ENCODE peak calls at places on chromosomes 16 and 17, in four cellular contexts. R is uterus, S is stomach, A is breast epithelium. D is an unnamed sample.

GRCh38 chr17:63433746-63434591 is 12.1 kb downstream of the CYB561 start:
- DNase-seq in R (peak), S (peak), A (peak), D (peak)

GRCh38 chr16:4411684-4412083 is 4.7 kb downstream of the CORO7 start:
- DNase-seq in R (no peak), S (no peak), A (no peak), D (peak)

GRCh38 chr17:17386143-17386800 is 83.1 kb downstream of the NT5M start:
- DNase-seq in R (no peak), S (no peak), A (peak), D (peak)

GRCh38 chr16:48681520-48681919 is 71.5 kb upstream of the N4BP1 start:
- DNase-seq in R (no peak), S (no peak), A (no peak), D (no peak)

GRCh38 chr16:75372236-75372856 is 61.0 kb downstream of the CFDP1 start:
- DNase-seq in R (no peak), S (no peak), A (no peak), D (no peak)

GRCh38 chr16:901715-902601 is 68.8 kb downstream of the LMF1 start:
- DNase-seq in R (no peak), S (no peak), A (no peak), D (peak)

GRCh38 chr16:10964891-10965326 is 20.5 kb downstream of the CLEC16A start:
- DNase-seq in R (no peak), S (no peak), A (no peak), D (no peak)

GRCh38 chr16:27640277-27640600 is 90.3 kb downstream of the KATNIP start:
- DNase-seq in R (no peak), S (no peak), A (peak), D (no peak)

GRCh38 chr17:42165751-42166150 is 11.0 kb upstream of the RAB5C start:
- DNase-seq in R (no peak), S (no peak), A (no peak), D (no peak)

GRCh38 chr16:79194291-79194690 is 406.2 kb downstream of the MAF start:
- DNase-seq in R (no peak), S (no peak), A (no peak), D (no peak)

GRCh38 chr17:30345527-30346075 is 11.7 kb upstream of the TMIGD1 start:
- DNase-seq in R (no peak), S (no peak), A (no peak), D (no peak)

GRCh38 chr17:28684963-28685362 is 23.0 kb downstream of the SUPT6H start:
- DNase-seq in R (peak), S (no peak), A (no peak), D (no peak)

GRCh38 chr16:83389751-83390150 is 418.0 kb upstream of the HSBP1 start:
- DNase-seq in R (no peak), S (no peak), A (no peak), D (no peak)

GRCh38 chr16:1533443-1533951 is at the start of gene TMEM204:
- DNase-seq in R (peak), S (peak), A (peak), D (peak)

GRCh38 chr17:67270411-67270810 is 25.4 kb upstream of the HELZ start:
- DNase-seq in R (no peak), S (no peak), A (no peak), D (no peak)

GRCh38 chr16:68396481-68396880 is 51.8 kb downstream of the SMPD3 start:
- DNase-seq in R (no peak), S (peak), A (peak), D (no peak)

GRCh38 chr17:38604479-38605229 is 1.1 kb downstream of the SRCIN1 start:
- DNase-seq in R (no peak), S (no peak), A (no peak), D (no peak)

GRCh38 chr17:76492989-76493501 is 8.2 kb downstream of the RHBDF2 start:
- DNase-seq in R (peak), S (peak), A (no peak), D (peak)

DNA sequence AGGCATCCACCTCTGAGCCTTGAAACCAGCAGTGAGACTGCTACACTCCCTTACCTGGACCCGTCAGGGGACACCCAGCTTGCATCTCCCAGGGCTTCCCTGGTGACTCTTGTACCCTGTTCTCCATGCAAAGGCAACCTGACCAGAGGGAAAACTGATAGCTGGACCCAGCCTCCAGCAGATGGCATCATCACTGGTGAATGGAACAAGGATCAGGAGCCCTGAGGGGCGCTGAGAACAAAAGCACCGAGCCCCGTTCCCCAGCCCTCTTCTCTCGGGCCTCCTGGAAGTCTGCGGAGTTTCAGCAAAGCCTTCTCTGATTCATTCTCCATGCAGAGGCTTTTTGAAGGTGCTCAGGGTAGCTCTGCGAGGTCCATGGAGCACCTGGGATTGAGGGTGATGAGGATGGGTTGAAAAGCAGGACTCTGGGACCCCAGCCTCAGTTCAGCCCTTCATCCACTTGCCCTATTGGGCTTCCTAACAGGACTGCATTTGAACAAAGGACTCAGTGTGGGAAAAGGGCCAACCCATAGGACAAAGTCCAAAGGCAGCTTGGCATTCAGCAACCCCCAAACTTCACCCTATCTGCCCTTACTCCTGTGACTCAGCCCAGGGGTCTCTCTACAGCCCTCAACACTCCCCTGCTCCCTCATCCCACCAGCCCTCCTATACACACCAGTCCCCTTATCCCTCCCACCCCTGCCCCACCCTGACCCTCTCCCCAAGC is 45.0 kb upstream of the LHX1 start:
- DNase-seq in R (no peak), S (peak), A (no peak), D (no peak)
- TF ChIP-seq CTCF in R (no peak), S (no peak), A (no peak), D (no peak)

GRCh38 chr17:50149425-50150353 is 788 bp downstream of the PPP1R9B start:
- DNase-seq in R (no peak), S (peak), A (no peak), D (peak)
- TF ChIP-seq POLR2A in R (no peak), S (no peak), A (no peak), D (no peak)

DNA sequence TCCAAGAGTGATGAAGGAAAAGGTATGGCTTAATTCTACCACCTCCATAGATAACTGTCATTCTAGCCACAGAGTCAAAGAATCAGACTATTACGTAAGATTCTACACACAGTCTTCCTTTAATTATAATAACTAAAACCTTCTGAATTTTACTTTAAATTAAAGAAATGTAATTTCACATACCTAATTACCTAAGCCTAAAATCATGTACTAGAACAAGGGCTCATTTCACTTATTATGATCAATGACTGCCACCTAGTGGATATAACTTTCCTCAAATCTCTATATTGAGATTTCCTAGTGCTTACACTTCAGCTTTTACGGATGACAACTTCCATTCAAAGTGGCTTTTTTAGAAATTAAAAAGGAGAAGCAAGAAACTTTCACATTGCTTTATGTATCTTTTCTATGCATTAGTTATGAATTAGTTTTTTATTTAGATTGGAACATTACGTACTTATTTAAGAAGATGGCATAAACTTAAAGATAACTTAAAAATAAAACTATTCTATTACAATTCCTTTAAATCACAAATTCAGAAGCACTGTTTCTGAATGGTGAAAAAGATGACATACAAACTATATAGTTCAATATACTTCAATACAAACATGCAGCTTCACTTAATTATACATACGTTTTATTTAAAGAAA is 18.2 kb upstream of the ABCA10 start:
- DNase-seq in R (no peak), S (no peak), A (no peak), D (no peak)
- TF ChIP-seq CTCF in R (peak), S (no peak), A (peak), D (peak)

DNA sequence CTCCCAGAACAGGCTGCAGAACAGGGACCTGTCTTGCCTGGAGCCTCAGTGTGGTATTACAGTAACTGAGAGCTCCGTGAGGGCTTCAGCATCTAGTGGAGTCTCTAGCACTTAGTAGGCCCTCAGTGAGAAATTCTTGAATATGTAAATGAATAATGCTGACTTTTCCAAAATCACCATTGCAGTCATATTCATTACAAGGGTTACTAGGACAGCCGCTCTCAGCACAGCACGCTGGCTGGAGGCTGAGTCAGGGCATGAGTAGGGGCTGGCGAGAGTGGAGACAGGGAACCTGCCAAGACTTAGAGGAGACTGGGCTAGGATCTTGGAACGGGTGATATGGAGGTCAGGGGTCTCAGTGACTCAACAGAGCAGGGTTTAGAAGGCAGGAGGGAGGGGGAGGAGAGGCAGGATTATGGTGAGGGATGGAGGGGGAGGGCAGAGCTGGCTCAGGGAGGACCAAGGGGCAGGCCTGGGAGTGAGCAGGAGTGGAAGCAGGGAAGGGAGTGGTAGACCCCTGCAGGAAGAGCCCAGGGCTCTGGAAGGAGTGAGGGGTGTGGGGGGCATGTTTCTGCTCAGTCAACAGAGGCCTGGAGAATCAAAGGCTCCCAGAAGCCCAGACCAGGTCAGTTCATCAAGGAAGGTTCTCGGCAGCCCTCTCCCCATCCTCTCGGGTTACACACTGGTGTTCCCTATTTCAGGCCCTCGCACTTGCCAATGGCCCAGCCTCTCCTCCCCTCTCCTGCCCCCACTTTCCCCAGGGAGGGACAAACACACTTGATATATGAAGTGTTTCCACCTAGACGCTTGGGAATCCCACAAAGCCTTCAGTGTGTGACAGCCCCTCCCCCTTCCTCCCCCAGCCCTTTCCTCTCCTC is 42.3 kb downstream of the FZD2 start:
- DNase-seq in R (peak), S (peak), A (peak), D (peak)
- TF ChIP-seq POLR2A in R (no peak), S (no peak), A (no peak), D (no peak)

GRCh38 chr17:73646409-73647305 is 2.4 kb upstream of the SDK2 start:
- DNase-seq in R (no peak), S (peak), A (no peak), D (no peak)
- TF ChIP-seq CTCF in R (no peak), S (no peak), A (no peak), D (no peak)

DNA sequence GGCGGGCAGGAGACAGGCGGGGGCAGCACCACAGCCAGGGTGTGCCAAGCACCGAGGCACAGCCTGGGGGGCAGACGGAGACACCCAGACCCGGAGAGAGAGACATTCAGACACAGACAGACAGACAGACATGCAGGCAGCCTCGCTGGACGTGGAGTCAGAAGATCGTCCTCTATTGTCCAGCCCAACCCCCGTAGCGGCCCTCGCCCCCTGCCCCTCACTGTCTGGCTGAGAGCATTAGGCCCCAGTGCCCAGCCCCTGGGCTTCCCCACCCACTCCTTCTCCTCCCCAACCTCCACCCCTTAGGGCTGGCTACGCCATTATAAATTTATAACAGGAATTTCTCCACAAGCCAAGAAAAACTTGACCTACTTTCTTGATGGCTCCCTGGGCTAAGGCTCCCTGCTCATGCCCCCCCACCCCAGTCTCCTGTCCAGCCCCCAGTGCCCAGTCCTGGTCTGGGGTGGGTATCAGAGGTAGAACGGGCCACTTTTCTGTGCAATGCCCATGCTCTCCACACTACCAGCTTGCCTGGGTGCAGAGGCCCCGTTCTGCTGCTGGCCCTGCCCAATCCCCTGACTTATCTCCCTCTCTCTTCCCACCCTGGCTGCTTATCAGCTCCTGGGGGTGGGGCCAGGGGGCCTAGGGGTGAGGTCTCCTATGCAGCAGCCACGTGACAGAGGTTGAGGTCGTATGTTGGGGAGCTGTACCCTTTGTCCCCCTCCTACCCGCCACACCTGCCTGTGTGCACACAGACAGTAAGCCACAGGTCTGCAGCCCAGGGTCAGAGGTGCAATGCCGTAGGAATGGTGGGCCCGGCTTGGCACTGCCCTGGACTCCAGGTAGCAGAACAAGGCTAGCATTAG is 9.9 kb downstream of the THRA start:
- DNase-seq in R (peak), S (peak), A (no peak), D (no peak)
- TF ChIP-seq POLR2A in R (no peak), S (no peak), A (no peak), D (no peak)

GRCh38 chr16:65634291-65634690 is 512.4 kb upstream of the CDH11 start:
- DNase-seq in R (no peak), S (no peak), A (no peak), D (no peak)
- TF ChIP-seq CTCF in R (no peak), S (no peak), A (no peak), D (no peak)

GRCh38 chr16:66882702-66883101 is 2.4 kb downstream of the PDP2 start:
- DNase-seq in R (no peak), S (no peak), A (no peak), D (no peak)

GRCh38 chr16:66881014-66881417 is 701 bp downstream of the PDP2 start:
- DNase-seq in R (no peak), S (no peak), A (peak), D (no peak)

GRCh38 chr16:66881964-66882508 is 1.7 kb downstream of the PDP2 start:
- DNase-seq in R (peak), S (no peak), A (no peak), D (no peak)

GRCh38 chr16:66881560-66881959 is 1.2 kb downstream of the PDP2 start:
- DNase-seq in R (peak), S (no peak), A (no peak), D (no peak)

GRCh38 chr16:66880288-66881013 is at the start of gene PDP2:
- DNase-seq in R (peak), S (peak), A (peak), D (peak)
- TF ChIP-seq POLR2A in R (peak), S (no peak), A (peak), D (peak)

DNA sequence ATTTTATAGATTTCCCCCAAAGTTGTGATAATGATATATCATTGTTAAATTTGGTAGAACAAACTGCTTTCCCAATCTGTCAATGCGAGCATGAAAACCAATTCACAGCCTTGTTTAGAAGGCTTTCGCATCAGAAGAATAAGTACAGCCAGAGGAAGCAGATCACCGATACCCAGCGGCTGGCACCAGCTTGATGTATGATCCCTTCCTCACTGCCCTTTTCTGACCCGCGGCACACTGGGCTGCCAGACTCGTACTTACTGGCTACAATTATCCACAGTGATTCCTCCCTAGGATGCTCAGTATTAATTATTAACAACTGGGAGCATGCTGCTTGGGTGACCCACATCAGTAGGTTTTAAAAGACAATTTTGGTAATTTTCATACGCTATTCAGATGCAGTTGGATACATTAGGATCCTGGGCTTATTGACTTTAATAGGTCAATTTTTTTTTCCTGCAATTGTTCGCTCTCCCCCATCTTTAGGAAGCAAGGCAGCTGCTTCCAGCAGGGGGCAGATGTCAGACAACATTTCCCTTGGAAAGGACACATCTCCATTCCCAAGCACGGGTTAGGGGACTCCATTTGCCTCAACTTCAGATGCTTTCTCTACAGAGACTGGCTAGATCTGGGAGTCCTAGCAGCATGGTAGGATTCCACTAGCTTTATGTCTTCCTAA is 582.7 kb upstream of the PSMD7 start:
- DNase-seq in R (no peak), S (no peak), A (no peak), D (no peak)
- TF ChIP-seq CTCF in R (no peak), S (no peak), A (no peak), D (peak)

DNA sequence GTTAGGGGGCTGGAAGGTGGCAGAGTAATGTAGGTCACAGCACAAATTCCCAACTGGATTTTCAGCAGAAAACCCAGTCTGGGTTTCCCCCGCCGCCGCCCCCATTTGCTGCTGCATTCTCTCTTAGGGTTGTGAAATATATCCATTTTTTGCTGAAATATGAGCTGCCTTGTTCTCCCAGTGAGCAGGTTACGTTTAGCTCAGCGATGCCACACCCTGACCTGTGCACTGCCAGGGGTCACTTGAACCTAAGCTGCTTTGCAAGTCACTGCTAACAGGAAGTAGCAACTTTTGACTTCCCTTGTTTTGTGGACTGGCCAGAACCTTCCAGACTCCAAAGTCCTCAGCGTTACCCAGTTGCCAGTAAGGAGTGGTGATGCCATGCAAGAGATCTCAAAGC is 274.1 kb downstream of the CPPED1 start:
- DNase-seq in R (no peak), S (no peak), A (no peak), D (no peak)
- TF ChIP-seq POLR2A in R (no peak), S (no peak), A (no peak), D (no peak)